ENCODE peak calls at places on chromosomes 5 and 9, in seven cellular contexts. G, C, M, U, R, T and J are unnamed samples.

GRCh38 chr5:168712280-168712924 is 133.2 kb upstream of the PANK3 start:
- DNase-seq in R (no peak), G (peak; percentile 68), C (no peak), U (no peak), T (no peak), M (no peak), J (no peak)

GRCh38 chr5:106600803-106601202 is 1069.9 kb downstream of the EFNA5 start:
- DNase-seq in T (no peak), M (no peak), G (peak; percentile 11), U (no peak), R (no peak), C (no peak), J (no peak)

GRCh38 chr5:98593418-98593817 is 180.0 kb upstream of the RGMB start:
- DNase-seq in U (no peak), R (no peak), M (no peak), G (no peak), T (no peak), C (no peak), J (no peak)

GRCh38 chr5:8057764-8058163 is 188.8 kb downstream of the MTRR start:
- DNase-seq in G (no peak), T (no peak), U (no peak), C (no peak), M (no peak), R (no peak), J (no peak)

GRCh38 chr9:120901704-120902103 is 24.7 kb upstream of the PHF19 start:
- DNase-seq in T (no peak), R (no peak), C (no peak), U (no peak), G (peak; percentile 49), M (no peak), J (no peak)

GRCh38 chr5:78591227-78591626 is 57.3 kb downstream of the LHFPL2 start:
- DNase-seq in U (no peak), R (no peak), G (no peak), T (no peak), M (no peak), C (no peak), J (no peak)

GRCh38 chr9:112097712-112098688 is 77.1 kb downstream of the SUSD1 start:
- DNase-seq in U (peak; percentile 17), R (peak; percentile 54), C (peak; percentile 35), T (peak; percentile 76), G (peak; percentile 87), M (peak; percentile 66), J (no peak)

GRCh38 chr9:132826576-132827365 is 51.3 kb downstream of the AK8 start:
- DNase-seq in U (no peak), M (no peak), R (no peak), C (no peak), G (no peak), T (no peak), J (no peak)

GRCh38 chr9:6418764-6419163 is 5.8 kb downstream of the UHRF2 start:
- DNase-seq in M (no peak), U (no peak), C (no peak), G (peak; percentile 64), R (no peak), T (no peak), J (no peak)